ENCODE peak calls at places on chromosomes 7 and 10, in eight cellular contexts. One of them, this sample, is unnamed.

GRCh38 chr7:3979956-3980643 is 679.0 kb downstream of the SDK1 start:
- DNase-seq in dorsolateral prefrontal cortex: no peak
- DNase-seq in lower leg skin: no peak
- DNase-seq in fibroblast of the aortic adventitia: peak
- DNase-seq in stomach: no peak
- DNase-seq in GM20000: no peak
- DNase-seq in PC-9: no peak
- DNase-seq in HFFc6: no peak
- DNase-seq in this sample: no peak

GRCh38 chr7:120964088-120964487 is 13.5 kb downstream of the ING3 start:
- DNase-seq in lower leg skin: no peak
- DNase-seq in dorsolateral prefrontal cortex: no peak
- DNase-seq in fibroblast of the aortic adventitia: no peak
- DNase-seq in GM20000: no peak
- DNase-seq in HFFc6: no peak
- DNase-seq in stomach: no peak
- DNase-seq in PC-9: no peak
- DNase-seq in this sample: no peak

GRCh38 chr7:146106319-146106718 is 10.3 kb upstream of the CNTNAP2 start:
- DNase-seq in GM20000: no peak
- DNase-seq in PC-9: no peak
- DNase-seq in lower leg skin: no peak
- DNase-seq in stomach: no peak
- DNase-seq in fibroblast of the aortic adventitia: no peak
- DNase-seq in HFFc6: no peak
- DNase-seq in dorsolateral prefrontal cortex: no peak
- DNase-seq in this sample: no peak

GRCh38 chr7:28956608-28957063 is 1.5 kb downstream of the TRIL start:
- DNase-seq in dorsolateral prefrontal cortex: peak
- DNase-seq in GM20000: peak
- DNase-seq in HFFc6: no peak
- DNase-seq in PC-9: no peak
- DNase-seq in fibroblast of the aortic adventitia: peak
- DNase-seq in lower leg skin: no peak
- DNase-seq in stomach: peak
- DNase-seq in this sample: no peak

GRCh38 chr10:47269294-47269693 is 30.7 kb upstream of the GDF10 start:
- DNase-seq in dorsolateral prefrontal cortex: no peak
- DNase-seq in lower leg skin: no peak
- DNase-seq in stomach: no peak
- DNase-seq in GM20000: no peak
- DNase-seq in HFFc6: no peak
- DNase-seq in PC-9: no peak
- DNase-seq in fibroblast of the aortic adventitia: peak
- DNase-seq in this sample: no peak

GRCh38 chr10:46555713-46556514 is 544 bp downstream of the GPRIN2 start:
- DNase-seq in lower leg skin: peak
- DNase-seq in dorsolateral prefrontal cortex: peak
- DNase-seq in HFFc6: no peak
- DNase-seq in fibroblast of the aortic adventitia: no peak
- DNase-seq in stomach: peak
- DNase-seq in GM20000: no peak
- DNase-seq in PC-9: peak
- DNase-seq in this sample: no peak

GRCh38 chr7:80335473-80336232 is 176.2 kb downstream of the GNAT3 start:
- DNase-seq in GM20000: no peak
- DNase-seq in PC-9: no peak
- DNase-seq in stomach: no peak
- DNase-seq in dorsolateral prefrontal cortex: no peak
- DNase-seq in HFFc6: no peak
- DNase-seq in lower leg skin: no peak
- DNase-seq in fibroblast of the aortic adventitia: no peak
- DNase-seq in this sample: no peak

GRCh38 chr7:24477807-24478655 is 95.2 kb upstream of the PALS2 start:
- DNase-seq in HFFc6: peak
- DNase-seq in PC-9: peak
- DNase-seq in GM20000: no peak
- DNase-seq in fibroblast of the aortic adventitia: peak
- DNase-seq in stomach: no peak
- DNase-seq in dorsolateral prefrontal cortex: no peak
- DNase-seq in lower leg skin: peak
- DNase-seq in this sample: no peak

GRCh38 chr7:132899833-132900232 is 182.1 kb downstream of the CHCHD3 start:
- DNase-seq in fibroblast of the aortic adventitia: no peak
- DNase-seq in HFFc6: no peak
- DNase-seq in dorsolateral prefrontal cortex: no peak
- DNase-seq in PC-9: no peak
- DNase-seq in GM20000: no peak
- DNase-seq in lower leg skin: no peak
- DNase-seq in stomach: no peak
- DNase-seq in this sample: no peak

GRCh38 chr7:132901241-132901640 is 180.6 kb downstream of the CHCHD3 start:
- DNase-seq in PC-9: no peak
- DNase-seq in dorsolateral prefrontal cortex: no peak
- DNase-seq in GM20000: no peak
- DNase-seq in stomach: no peak
- DNase-seq in HFFc6: no peak
- DNase-seq in fibroblast of the aortic adventitia: no peak
- DNase-seq in lower leg skin: no peak
- DNase-seq in this sample: no peak

GRCh38 chr7:132895231-132895630 is 186.7 kb downstream of the CHCHD3 start:
- DNase-seq in stomach: no peak
- DNase-seq in lower leg skin: no peak
- DNase-seq in PC-9: no peak
- DNase-seq in dorsolateral prefrontal cortex: no peak
- DNase-seq in GM20000: no peak
- DNase-seq in HFFc6: no peak
- DNase-seq in fibroblast of the aortic adventitia: no peak
- DNase-seq in this sample: no peak

GRCh38 chr7:132893560-132893959 is 188.3 kb downstream of the CHCHD3 start:
- DNase-seq in fibroblast of the aortic adventitia: no peak
- DNase-seq in dorsolateral prefrontal cortex: no peak
- DNase-seq in GM20000: no peak
- DNase-seq in HFFc6: no peak
- DNase-seq in PC-9: no peak
- DNase-seq in lower leg skin: no peak
- DNase-seq in stomach: no peak
- DNase-seq in this sample: no peak

DNA sequence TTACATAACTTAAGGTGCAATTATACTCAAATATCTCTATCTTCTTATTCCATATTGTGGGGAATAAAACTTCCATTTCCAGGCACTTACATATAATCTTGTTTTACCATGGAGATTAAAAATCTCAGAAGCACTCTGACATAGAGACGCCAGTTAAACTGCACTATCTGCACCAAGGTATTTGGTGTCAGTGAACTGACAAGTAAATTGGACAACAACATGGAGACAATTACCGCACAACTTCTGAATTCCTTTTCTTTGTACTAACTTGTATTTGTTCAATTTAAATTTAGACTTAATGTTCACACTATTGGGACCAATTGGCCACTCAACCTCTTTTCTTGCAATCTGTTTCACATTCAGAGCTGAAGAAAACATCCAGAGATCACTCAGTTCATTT is 184.8 kb downstream of the CHCHD3 start:
- DNase-seq in HFFc6: no peak
- DNase-seq in dorsolateral prefrontal cortex: no peak
- DNase-seq in stomach: no peak
- DNase-seq in PC-9: no peak
- DNase-seq in lower leg skin: no peak
- DNase-seq in GM20000: no peak
- DNase-seq in fibroblast of the aortic adventitia: no peak
- DNase-seq in this sample: no peak
- TF ChIP-seq CTCF in HFFc6: no peak
- TF ChIP-seq CTCF in dorsolateral prefrontal cortex: no peak
- TF ChIP-seq CTCF in stomach: no peak
- TF ChIP-seq CTCF in PC-9: no peak
- TF ChIP-seq CTCF in lower leg skin: no peak
- TF ChIP-seq CTCF in GM20000: no peak
- TF ChIP-seq CTCF in fibroblast of the aortic adventitia: no peak
- TF ChIP-seq CTCF in this sample: no peak

GRCh38 chr7:35505031-35505430 is 189.9 kb downstream of the HERPUD2 start:
- DNase-seq in lower leg skin: no peak
- DNase-seq in dorsolateral prefrontal cortex: no peak
- DNase-seq in stomach: peak
- DNase-seq in PC-9: no peak
- DNase-seq in HFFc6: no peak
- DNase-seq in GM20000: no peak
- DNase-seq in fibroblast of the aortic adventitia: no peak
- DNase-seq in this sample: no peak

GRCh38 chr7:35504365-35504764 is 190.6 kb downstream of the HERPUD2 start:
- DNase-seq in stomach: no peak
- DNase-seq in PC-9: no peak
- DNase-seq in GM20000: no peak
- DNase-seq in lower leg skin: no peak
- DNase-seq in HFFc6: no peak
- DNase-seq in dorsolateral prefrontal cortex: no peak
- DNase-seq in fibroblast of the aortic adventitia: no peak
- DNase-seq in this sample: no peak

GRCh38 chr7:35512716-35513115 is 182.2 kb downstream of the HERPUD2 start:
- DNase-seq in lower leg skin: no peak
- DNase-seq in GM20000: no peak
- DNase-seq in fibroblast of the aortic adventitia: no peak
- DNase-seq in dorsolateral prefrontal cortex: no peak
- DNase-seq in stomach: no peak
- DNase-seq in HFFc6: no peak
- DNase-seq in PC-9: no peak
- DNase-seq in this sample: no peak

GRCh38 chr7:35513192-35513591 is 181.7 kb downstream of the HERPUD2 start:
- DNase-seq in HFFc6: no peak
- DNase-seq in stomach: no peak
- DNase-seq in dorsolateral prefrontal cortex: no peak
- DNase-seq in PC-9: no peak
- DNase-seq in fibroblast of the aortic adventitia: no peak
- DNase-seq in lower leg skin: no peak
- DNase-seq in GM20000: no peak
- DNase-seq in this sample: no peak

DNA sequence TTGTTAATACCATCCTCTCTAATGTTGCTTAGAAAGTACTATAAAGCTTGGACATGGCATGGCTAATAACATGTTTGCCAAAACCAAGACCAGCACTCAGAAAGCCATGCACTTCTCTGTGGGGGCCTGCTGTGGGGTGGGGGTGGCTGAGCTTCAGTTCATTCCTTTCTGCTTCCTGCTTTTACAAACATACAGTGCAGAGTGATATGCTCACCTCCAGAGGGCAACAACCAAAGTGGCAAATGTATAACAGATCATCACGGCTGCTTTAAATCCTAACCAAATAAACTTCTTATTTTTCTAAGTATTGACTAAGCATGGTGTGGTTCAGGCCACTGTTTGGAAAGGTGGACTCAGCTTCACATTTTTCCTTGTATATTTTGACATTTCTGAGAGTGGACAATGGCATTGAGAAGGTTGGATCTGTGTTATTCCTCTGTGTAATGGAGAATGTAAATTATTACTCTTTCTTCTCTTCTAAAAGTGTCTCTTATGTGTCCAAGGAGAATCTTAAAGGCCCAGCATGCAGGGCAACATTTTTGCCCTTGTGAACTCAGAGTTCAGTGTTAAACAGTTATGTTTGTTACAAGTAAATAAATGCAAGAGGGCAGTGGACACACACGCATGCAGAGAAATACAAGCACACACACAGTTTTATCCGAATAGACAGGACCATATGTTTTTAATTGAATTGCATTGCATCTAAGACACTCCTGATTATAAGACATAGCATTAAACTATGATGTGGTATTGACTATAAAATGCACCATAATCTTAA is 186.1 kb downstream of the HERPUD2 start:
- DNase-seq in lower leg skin: no peak
- DNase-seq in GM20000: no peak
- DNase-seq in PC-9: no peak
- DNase-seq in stomach: no peak
- DNase-seq in HFFc6: no peak
- DNase-seq in fibroblast of the aortic adventitia: no peak
- DNase-seq in dorsolateral prefrontal cortex: no peak
- DNase-seq in this sample: no peak
- TF ChIP-seq CTCF in lower leg skin: no peak
- TF ChIP-seq CTCF in GM20000: no peak
- TF ChIP-seq CTCF in PC-9: peak
- TF ChIP-seq CTCF in stomach: no peak
- TF ChIP-seq CTCF in HFFc6: no peak
- TF ChIP-seq CTCF in fibroblast of the aortic adventitia: peak
- TF ChIP-seq CTCF in dorsolateral prefrontal cortex: no peak
- TF ChIP-seq CTCF in this sample: no peak

DNA sequence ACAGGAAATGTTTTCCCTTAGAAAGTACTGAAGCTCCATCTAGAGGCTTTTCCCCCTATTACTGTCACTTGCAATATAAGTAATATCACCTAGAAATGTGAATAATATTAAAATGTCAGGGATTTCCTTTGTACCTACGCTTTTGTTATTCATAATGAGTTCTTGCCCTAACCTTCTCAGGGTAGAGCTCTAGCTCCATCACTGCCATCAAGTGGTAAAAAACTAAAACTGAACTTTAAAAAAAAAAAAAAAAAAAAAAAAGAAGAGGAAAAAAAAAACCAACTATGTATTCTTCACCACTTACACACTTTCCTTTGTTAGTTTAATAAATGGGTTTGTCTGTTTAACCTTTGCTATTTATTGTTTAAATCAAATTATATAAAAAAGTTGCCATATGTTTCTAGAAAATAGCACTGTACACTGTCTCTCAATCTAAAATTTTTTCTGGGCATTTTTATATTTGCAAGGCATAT is 49.9 kb downstream of the DNAJC1 start:
- DNase-seq in stomach: no peak
- DNase-seq in lower leg skin: no peak
- DNase-seq in PC-9: no peak
- DNase-seq in fibroblast of the aortic adventitia: peak
- DNase-seq in dorsolateral prefrontal cortex: no peak
- DNase-seq in GM20000: peak
- DNase-seq in HFFc6: peak
- DNase-seq in this sample: no peak
- TF ChIP-seq CTCF in stomach: no peak
- TF ChIP-seq CTCF in lower leg skin: no peak
- TF ChIP-seq CTCF in PC-9: peak
- TF ChIP-seq CTCF in fibroblast of the aortic adventitia: peak
- TF ChIP-seq CTCF in dorsolateral prefrontal cortex: peak
- TF ChIP-seq CTCF in GM20000: no peak
- TF ChIP-seq CTCF in HFFc6: peak
- TF ChIP-seq CTCF in this sample: no peak

GRCh38 chr10:116124777-116125176 is 148.2 kb downstream of the GFRA1 start:
- DNase-seq in PC-9: no peak
- DNase-seq in HFFc6: no peak
- DNase-seq in GM20000: no peak
- DNase-seq in lower leg skin: no peak
- DNase-seq in dorsolateral prefrontal cortex: no peak
- DNase-seq in fibroblast of the aortic adventitia: no peak
- DNase-seq in stomach: no peak
- DNase-seq in this sample: no peak

GRCh38 chr10:116122664-116123063 is 150.3 kb downstream of the GFRA1 start:
- DNase-seq in PC-9: no peak
- DNase-seq in stomach: no peak
- DNase-seq in lower leg skin: no peak
- DNase-seq in dorsolateral prefrontal cortex: no peak
- DNase-seq in GM20000: no peak
- DNase-seq in fibroblast of the aortic adventitia: no peak
- DNase-seq in HFFc6: no peak
- DNase-seq in this sample: no peak

GRCh38 chr10:116122126-116122525 is 150.9 kb downstream of the GFRA1 start:
- DNase-seq in lower leg skin: no peak
- DNase-seq in GM20000: no peak
- DNase-seq in PC-9: no peak
- DNase-seq in dorsolateral prefrontal cortex: no peak
- DNase-seq in fibroblast of the aortic adventitia: no peak
- DNase-seq in stomach: no peak
- DNase-seq in HFFc6: no peak
- DNase-seq in this sample: no peak

GRCh38 chr10:116118851-116119250 is 154.2 kb downstream of the GFRA1 start:
- DNase-seq in GM20000: no peak
- DNase-seq in dorsolateral prefrontal cortex: no peak
- DNase-seq in lower leg skin: no peak
- DNase-seq in stomach: no peak
- DNase-seq in fibroblast of the aortic adventitia: no peak
- DNase-seq in PC-9: no peak
- DNase-seq in HFFc6: no peak
- DNase-seq in this sample: no peak

GRCh38 chr10:116120688-116121087 is 152.3 kb downstream of the GFRA1 start:
- DNase-seq in GM20000: no peak
- DNase-seq in HFFc6: no peak
- DNase-seq in lower leg skin: no peak
- DNase-seq in dorsolateral prefrontal cortex: no peak
- DNase-seq in PC-9: no peak
- DNase-seq in fibroblast of the aortic adventitia: no peak
- DNase-seq in stomach: no peak
- DNase-seq in this sample: no peak
- TF ChIP-seq CTCF in GM20000: no peak
- TF ChIP-seq CTCF in HFFc6: peak
- TF ChIP-seq CTCF in lower leg skin: no peak
- TF ChIP-seq CTCF in dorsolateral prefrontal cortex: no peak
- TF ChIP-seq CTCF in PC-9: no peak
- TF ChIP-seq CTCF in fibroblast of the aortic adventitia: no peak
- TF ChIP-seq CTCF in stomach: no peak
- TF ChIP-seq CTCF in this sample: no peak

This sample was measured in omental fat pad.